ENCODE peak calls at places on chromosomes 1 and 21, in six cellular contexts. One of them, this sample, is unnamed.

GRCh38 chr1:161088587-161089110 is 709 bp downstream of the NECTIN4 start:
- DNase-seq in cardiac fibroblast: peak
- DNase-seq in cardiac muscle cell: no peak
- DNase-seq in RWPE1: peak
- DNase-seq in LNCaP clone FGC: no peak
- DNase-seq in heart left ventricle: no peak
- DNase-seq in this sample: peak

GRCh38 chr1:163439506-163439905 is 117.8 kb downstream of the NUF2 start:
- DNase-seq in cardiac fibroblast: no peak
- DNase-seq in cardiac muscle cell: no peak
- DNase-seq in RWPE1: no peak
- DNase-seq in LNCaP clone FGC: no peak
- DNase-seq in heart left ventricle: no peak
- DNase-seq in this sample: no peak

GRCh38 chr1:235866207-235866912 is at the start of gene LYST:
- DNase-seq in cardiac fibroblast: peak
- DNase-seq in cardiac muscle cell: peak
- DNase-seq in RWPE1: peak
- DNase-seq in LNCaP clone FGC: no peak
- DNase-seq in heart left ventricle: peak
- DNase-seq in this sample: peak

GRCh38 chr1:91929246-91929645 is 20.0 kb upstream of the BRDT start:
- DNase-seq in cardiac fibroblast: peak
- DNase-seq in cardiac muscle cell: peak
- DNase-seq in RWPE1: no peak
- DNase-seq in LNCaP clone FGC: no peak
- DNase-seq in heart left ventricle: no peak
- DNase-seq in this sample: peak

GRCh38 chr1:205449254-205449749 is 6.5 kb downstream of the BLACAT1 start:
- DNase-seq in cardiac fibroblast: no peak
- DNase-seq in cardiac muscle cell: no peak
- DNase-seq in RWPE1: no peak
- DNase-seq in LNCaP clone FGC: no peak
- DNase-seq in heart left ventricle: no peak
- DNase-seq in this sample: no peak

GRCh38 chr21:33893917-33894316 is 21.7 kb downstream of the ATP5PO start:
- DNase-seq in cardiac fibroblast: no peak
- DNase-seq in cardiac muscle cell: no peak
- DNase-seq in RWPE1: no peak
- DNase-seq in LNCaP clone FGC: no peak
- DNase-seq in heart left ventricle: no peak
- DNase-seq in this sample: no peak

GRCh38 chr1:1068374-1069060 is 5.6 kb downstream of the RNF223 start:
- DNase-seq in cardiac fibroblast: no peak
- DNase-seq in cardiac muscle cell: peak
- DNase-seq in RWPE1: no peak
- DNase-seq in LNCaP clone FGC: peak
- DNase-seq in heart left ventricle: no peak
- DNase-seq in this sample: peak

GRCh38 chr1:245742891-245743290 is 588.1 kb downstream of the KIF26B start:
- DNase-seq in cardiac fibroblast: no peak
- DNase-seq in cardiac muscle cell: no peak
- DNase-seq in RWPE1: no peak
- DNase-seq in LNCaP clone FGC: no peak
- DNase-seq in heart left ventricle: no peak
- DNase-seq in this sample: no peak

GRCh38 chr1:246068619-246069509 is 438.2 kb downstream of the SMYD3 start:
- DNase-seq in cardiac fibroblast: no peak
- DNase-seq in cardiac muscle cell: no peak
- DNase-seq in RWPE1: no peak
- DNase-seq in LNCaP clone FGC: peak
- DNase-seq in heart left ventricle: no peak
- DNase-seq in this sample: no peak

GRCh38 chr1:154326546-154327465 is 1.5 kb downstream of the ATP8B2 start:
- DNase-seq in cardiac fibroblast: peak
- DNase-seq in cardiac muscle cell: no peak
- DNase-seq in RWPE1: peak
- DNase-seq in LNCaP clone FGC: no peak
- DNase-seq in heart left ventricle: peak
- DNase-seq in this sample: no peak

GRCh38 chr1:232037774-232038388 is 411.3 kb downstream of the DISC1 start:
- DNase-seq in cardiac fibroblast: no peak
- DNase-seq in cardiac muscle cell: no peak
- DNase-seq in RWPE1: no peak
- DNase-seq in LNCaP clone FGC: no peak
- DNase-seq in heart left ventricle: no peak
- DNase-seq in this sample: no peak

DNA sequence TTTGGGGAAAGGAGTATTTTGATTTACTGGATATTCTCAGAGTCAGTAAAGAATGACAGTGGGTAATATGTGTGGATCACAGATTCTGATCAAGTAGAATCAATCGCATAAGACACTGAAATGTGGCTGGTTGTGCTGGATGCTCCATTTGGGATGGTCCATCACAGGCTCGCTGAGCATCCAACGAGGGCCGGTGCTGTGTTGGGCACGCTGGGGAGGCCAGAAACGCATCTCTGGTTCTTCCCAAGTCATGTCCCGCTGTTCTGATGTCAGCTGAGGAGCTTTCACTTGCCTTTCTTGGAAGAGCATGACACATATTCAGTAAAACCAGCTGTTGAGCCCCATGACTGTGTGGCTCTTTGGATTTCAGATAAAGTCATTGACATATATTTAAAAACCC is 72.0 kb downstream of the UMODL1 start:
- DNase-seq in cardiac fibroblast: no peak
- DNase-seq in cardiac muscle cell: no peak
- DNase-seq in RWPE1: no peak
- DNase-seq in LNCaP clone FGC: no peak
- DNase-seq in heart left ventricle: no peak
- DNase-seq in this sample: no peak
- TF ChIP-seq CTCF in cardiac fibroblast: no peak
- TF ChIP-seq CTCF in cardiac muscle cell: no peak
- TF ChIP-seq CTCF in RWPE1: no peak
- TF ChIP-seq CTCF in LNCaP clone FGC: no peak
- TF ChIP-seq CTCF in heart left ventricle: no peak
- TF ChIP-seq CTCF in this sample: no peak

GRCh38 chr21:37563641-37564340 is 197.2 kb downstream of the DYRK1A start:
- DNase-seq in cardiac fibroblast: peak
- DNase-seq in cardiac muscle cell: peak
- DNase-seq in RWPE1: peak
- DNase-seq in LNCaP clone FGC: peak
- DNase-seq in heart left ventricle: peak
- DNase-seq in this sample: peak
- TF ChIP-seq CTCF in cardiac fibroblast: peak
- TF ChIP-seq CTCF in cardiac muscle cell: peak
- TF ChIP-seq CTCF in RWPE1: peak
- TF ChIP-seq CTCF in LNCaP clone FGC: peak
- TF ChIP-seq CTCF in heart left ventricle: peak
- TF ChIP-seq CTCF in this sample: no peak

GRCh38 chr21:36430841-36431240 is 45.6 kb downstream of the CHAF1B start:
- DNase-seq in cardiac fibroblast: peak
- DNase-seq in cardiac muscle cell: no peak
- DNase-seq in RWPE1: no peak
- DNase-seq in LNCaP clone FGC: no peak
- DNase-seq in heart left ventricle: no peak
- DNase-seq in this sample: no peak

GRCh38 chr21:36427502-36427901 is 42.3 kb downstream of the CHAF1B start:
- DNase-seq in cardiac fibroblast: no peak
- DNase-seq in cardiac muscle cell: no peak
- DNase-seq in RWPE1: no peak
- DNase-seq in LNCaP clone FGC: no peak
- DNase-seq in heart left ventricle: no peak
- DNase-seq in this sample: no peak

GRCh38 chr21:36428789-36429671 is 43.8 kb downstream of the CHAF1B start:
- DNase-seq in cardiac fibroblast: no peak
- DNase-seq in cardiac muscle cell: no peak
- DNase-seq in RWPE1: no peak
- DNase-seq in LNCaP clone FGC: no peak
- DNase-seq in heart left ventricle: no peak
- DNase-seq in this sample: no peak

GRCh38 chr21:36431252-36431651 is 46.1 kb downstream of the CHAF1B start:
- DNase-seq in cardiac fibroblast: no peak
- DNase-seq in cardiac muscle cell: no peak
- DNase-seq in RWPE1: no peak
- DNase-seq in LNCaP clone FGC: no peak
- DNase-seq in heart left ventricle: no peak
- DNase-seq in this sample: no peak

GRCh38 chr21:36429672-36430546 is 44.7 kb downstream of the CHAF1B start:
- DNase-seq in cardiac fibroblast: peak
- DNase-seq in cardiac muscle cell: peak
- DNase-seq in RWPE1: peak
- DNase-seq in LNCaP clone FGC: no peak
- DNase-seq in heart left ventricle: peak
- DNase-seq in this sample: peak
- TF ChIP-seq CTCF in cardiac fibroblast: no peak
- TF ChIP-seq CTCF in cardiac muscle cell: peak
- TF ChIP-seq CTCF in RWPE1: no peak
- TF ChIP-seq CTCF in LNCaP clone FGC: no peak
- TF ChIP-seq CTCF in heart left ventricle: no peak
- TF ChIP-seq CTCF in this sample: no peak

GRCh38 chr1:3856923-3857790 is at the start of the genes CEP104 and DFFB:
- DNase-seq in cardiac fibroblast: peak
- DNase-seq in cardiac muscle cell: peak
- DNase-seq in RWPE1: peak
- DNase-seq in LNCaP clone FGC: peak
- DNase-seq in heart left ventricle: peak
- DNase-seq in this sample: peak
- TF ChIP-seq CTCF in cardiac fibroblast: no peak
- TF ChIP-seq CTCF in cardiac muscle cell: no peak
- TF ChIP-seq CTCF in RWPE1: peak
- TF ChIP-seq CTCF in LNCaP clone FGC: peak
- TF ChIP-seq CTCF in heart left ventricle: no peak
- TF ChIP-seq CTCF in this sample: no peak

GRCh38 chr1:82801151-82801550 is 1000.4 kb downstream of the ADGRL2 start:
- DNase-seq in cardiac fibroblast: no peak
- DNase-seq in cardiac muscle cell: no peak
- DNase-seq in RWPE1: no peak
- DNase-seq in LNCaP clone FGC: no peak
- DNase-seq in heart left ventricle: no peak
- DNase-seq in this sample: no peak

GRCh38 chr1:82790556-82790955 is 989.8 kb downstream of the ADGRL2 start:
- DNase-seq in cardiac fibroblast: no peak
- DNase-seq in cardiac muscle cell: no peak
- DNase-seq in RWPE1: no peak
- DNase-seq in LNCaP clone FGC: no peak
- DNase-seq in heart left ventricle: no peak
- DNase-seq in this sample: no peak

GRCh38 chr1:82792151-82792550 is 991.4 kb downstream of the ADGRL2 start:
- DNase-seq in cardiac fibroblast: no peak
- DNase-seq in cardiac muscle cell: no peak
- DNase-seq in RWPE1: no peak
- DNase-seq in LNCaP clone FGC: no peak
- DNase-seq in heart left ventricle: no peak
- DNase-seq in this sample: no peak

DNA sequence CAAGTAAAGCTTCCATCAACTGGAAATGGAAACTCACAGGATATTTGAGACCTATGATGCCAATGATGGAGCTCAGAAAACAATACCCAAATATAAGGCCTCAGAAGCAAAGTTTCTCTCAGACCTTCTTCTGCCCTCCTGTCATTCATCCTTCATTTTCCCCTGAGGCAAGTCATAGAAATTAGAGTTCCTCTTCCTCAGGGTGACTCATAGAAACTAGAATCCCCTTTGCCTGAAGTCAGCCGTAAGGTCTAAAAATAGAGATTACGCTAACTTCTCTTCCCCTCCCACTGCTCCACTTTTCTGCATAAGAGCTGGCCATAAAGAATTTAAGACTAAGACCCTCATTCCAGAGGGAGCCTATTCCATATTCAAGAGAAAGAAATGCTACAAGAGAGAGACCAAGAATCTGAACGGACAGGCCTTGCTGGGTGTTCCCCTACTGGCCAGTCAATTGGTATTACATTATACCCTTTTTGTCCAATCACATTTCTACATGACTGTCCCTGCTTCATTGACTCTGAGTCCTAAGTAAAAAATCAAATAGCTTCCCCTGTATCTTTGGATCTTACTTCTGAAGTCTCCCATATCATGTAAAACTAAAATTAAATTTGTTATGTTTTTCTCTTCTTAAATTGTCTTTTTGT is 994.9 kb downstream of the ADGRL2 start:
- DNase-seq in cardiac fibroblast: no peak
- DNase-seq in cardiac muscle cell: no peak
- DNase-seq in RWPE1: no peak
- DNase-seq in LNCaP clone FGC: no peak
- DNase-seq in heart left ventricle: no peak
- DNase-seq in this sample: no peak
- TF ChIP-seq CTCF in cardiac fibroblast: no peak
- TF ChIP-seq CTCF in cardiac muscle cell: no peak
- TF ChIP-seq CTCF in RWPE1: no peak
- TF ChIP-seq CTCF in LNCaP clone FGC: no peak
- TF ChIP-seq CTCF in heart left ventricle: no peak
- TF ChIP-seq CTCF in this sample: no peak

DNA sequence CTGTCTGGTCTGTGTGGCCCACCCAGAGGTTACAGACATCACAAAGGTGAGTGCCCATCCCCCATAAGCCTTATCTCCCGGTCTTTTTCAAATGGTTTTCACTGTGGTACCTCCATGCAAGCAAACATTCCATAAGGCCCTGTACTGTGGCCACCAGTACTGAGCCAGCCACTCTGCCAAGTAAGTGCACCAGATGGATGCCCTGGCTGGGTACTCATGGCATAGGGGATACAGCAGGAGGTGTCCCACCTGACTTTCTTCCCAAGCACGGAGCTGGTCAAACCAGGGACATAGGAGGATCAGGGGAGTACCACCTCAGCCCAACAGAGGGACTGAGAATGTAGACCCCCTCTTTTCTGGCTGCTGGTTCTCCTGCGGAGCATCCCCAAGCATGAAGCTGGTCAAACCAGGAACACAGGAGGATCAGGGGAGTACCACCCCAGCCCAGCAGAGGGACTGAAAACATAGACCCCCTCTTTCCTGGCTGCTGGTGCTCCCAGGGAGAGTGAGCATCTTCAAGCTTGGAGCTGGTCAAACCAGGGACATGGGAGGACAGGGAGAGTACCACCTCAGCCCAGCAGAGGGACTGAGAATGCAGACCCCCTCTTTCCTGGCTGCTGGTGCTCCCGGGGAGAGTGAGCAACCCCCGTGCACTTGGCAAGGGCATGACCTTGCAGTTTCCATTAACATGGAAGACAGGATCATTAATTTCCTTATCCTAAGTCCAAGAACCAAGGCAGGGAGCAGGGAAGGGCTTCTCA is 81.8 kb upstream of the KLHDC7A start:
- DNase-seq in cardiac fibroblast: no peak
- DNase-seq in cardiac muscle cell: peak
- DNase-seq in RWPE1: no peak
- DNase-seq in LNCaP clone FGC: no peak
- DNase-seq in heart left ventricle: no peak
- DNase-seq in this sample: no peak
- TF ChIP-seq CTCF in cardiac fibroblast: no peak
- TF ChIP-seq CTCF in cardiac muscle cell: no peak
- TF ChIP-seq CTCF in RWPE1: no peak
- TF ChIP-seq CTCF in LNCaP clone FGC: no peak
- TF ChIP-seq CTCF in heart left ventricle: no peak
- TF ChIP-seq CTCF in this sample: no peak